ENCODE peak calls at places on chromosomes 13 and 19, in five cellular contexts. A is CD8-positive, alpha-beta T cell; J is GM23248; N is transverse colon; L is heart left ventricle. E is an unnamed sample.

GRCh38 chr13:51945149-51945548 is 66.1 kb downstream of the ATP7B start:
- DNase-seq in A (no peak), J (no peak), N (no peak), L (no peak), E (no peak)

GRCh38 chr19:14404322-14404721 is 14.8 kb downstream of the DDX39A start:
- DNase-seq in A (no peak), J (no peak), N (no peak), L (no peak), E (no peak)

GRCh38 chr13:29498426-29499040 is 97.0 kb downstream of the SLC7A1 start:
- DNase-seq in A (no peak), J (no peak), N (no peak), L (no peak), E (no peak)

GRCh38 chr13:74026753-74027152 is 107.5 kb downstream of the KLF12 start:
- DNase-seq in A (peak; percentile 38), J (no peak), N (peak; percentile 44), L (no peak), E (peak; percentile 25)

GRCh38 chr19:13788991-13789390 is 6.3 kb upstream of the ZSWIM4 start:
- DNase-seq in A (no peak), J (peak; percentile 63), N (peak; percentile 38), L (no peak), E (no peak)

GRCh38 chr13:51261610-51262249 is 39.5 kb downstream of the FAM124A start:
- DNase-seq in A (no peak), J (no peak), N (no peak), L (no peak), E (no peak)

GRCh38 chr19:45881082-45881908 is 4.6 kb downstream of the IRF2BP1 start:
- DNase-seq in A (no peak), J (no peak), N (no peak), L (no peak), E (no peak)

GRCh38 chr19:31378404-31378803 is 29.2 kb upstream of the TSHZ3 start:
- DNase-seq in A (no peak), J (peak; percentile 90), N (peak; percentile 15), L (peak; percentile 43), E (peak; percentile 75)

GRCh38 chr13:102344410-102344809 is 57.4 kb downstream of the FGF14 start:
- DNase-seq in A (no peak), J (no peak), N (no peak), L (no peak), E (no peak)

GRCh38 chr19:6402834-6403608 is 10.1 kb upstream of the GTF2F1 start:
- DNase-seq in A (no peak), J (peak; percentile 69), N (peak; percentile 84), L (no peak), E (no peak)

GRCh38 chr13:59674616-59675015 is 489.1 kb downstream of the DIAPH3 start:
- DNase-seq in A (no peak), J (no peak), N (no peak), L (no peak), E (no peak)

GRCh38 chr13:80666782-80667537 is 326.0 kb upstream of the SPRY2 start:
- DNase-seq in A (no peak), J (no peak), N (no peak), L (no peak), E (no peak)

GRCh38 chr19:13974073-13974472 is 21.8 kb downstream of the DCAF15 start:
- DNase-seq in A (no peak), J (no peak), N (no peak), L (no peak), E (peak; percentile 79)

GRCh38 chr13:76837811-76838210 is 48.4 kb downstream of the KCTD12 start:
- DNase-seq in A (no peak), J (peak; percentile 11), N (no peak), L (no peak), E (no peak)

GRCh38 chr19:9566729-9567128 is 17.6 kb downstream of the ZNF121 start:
- DNase-seq in A (no peak), J (no peak), N (no peak), L (no peak), E (no peak)

GRCh38 chr19:17326595-17326966 is 8.1 kb downstream of the ANO8 start:
- DNase-seq in A (no peak), J (no peak), N (no peak), L (no peak), E (peak; percentile 62)

GRCh38 chr19:14112051-14112808 is 5.3 kb downstream of the PRKACA start:
- DNase-seq in A (no peak), J (peak; percentile 51), N (no peak), L (no peak), E (no peak)

GRCh38 chr19:55483681-55484361 is 1.2 kb upstream of the NAT14 start:
- DNase-seq in A (no peak), J (no peak), N (no peak), L (no peak), E (no peak)

DNA sequence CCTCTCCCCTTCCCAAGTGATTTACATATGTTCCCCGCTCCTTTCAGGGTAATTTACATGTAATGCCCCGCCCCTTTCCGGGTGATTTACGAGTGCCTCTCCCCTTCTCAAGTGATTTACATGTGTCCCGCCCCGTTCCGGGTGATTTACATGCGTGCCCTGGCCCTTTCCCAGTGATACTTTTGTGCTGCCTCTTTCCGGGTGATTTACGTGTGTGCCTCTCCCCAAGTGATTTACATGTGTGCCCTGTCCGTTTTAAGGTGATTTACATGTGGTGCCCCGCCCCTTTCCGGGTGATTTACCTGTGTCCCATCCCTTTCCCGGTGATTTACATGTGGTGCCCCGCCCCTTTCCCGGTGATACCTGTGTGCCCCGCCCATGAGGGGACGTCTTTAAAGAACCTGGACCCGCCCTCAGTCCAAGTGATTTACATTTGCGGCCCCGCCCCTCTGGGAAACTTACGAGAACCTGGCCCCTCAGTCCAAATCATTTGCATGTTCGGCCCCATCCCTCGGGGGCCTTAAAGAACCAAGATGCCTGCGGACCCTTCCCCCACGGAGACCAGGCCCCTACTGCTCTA is 556 bp upstream of the LENG9 start:
- DNase-seq in A (peak; percentile 63), J (peak; percentile 88), N (peak; percentile 97), L (peak; percentile 79), E (peak; percentile 97)
- H3K4me1 ChIP-seq in A (peaks cover 20% of the 10 kb centered on the region), J (peaks cover 8% of the 10 kb centered on the region), N (peaks cover 39% of the 10 kb centered on the region), L (peaks cover 45% of the 10 kb centered on the region), E (peaks cover 22% of the 10 kb centered on the region)

GRCh38 chr19:52198678-52199077 is 8.8 kb downstream of the PPP2R1A start:
- DNase-seq in A (no peak), J (peak; percentile 22), N (no peak), L (no peak), E (peak; percentile 11)

GRCh38 chr19:52197964-52198363 is 8.1 kb downstream of the PPP2R1A start:
- DNase-seq in A (no peak), J (no peak), N (no peak), L (no peak), E (no peak)

GRCh38 chr19:52196256-52196967 is 6.6 kb downstream of the PPP2R1A start:
- DNase-seq in A (no peak), J (peak; percentile 7), N (no peak), L (no peak), E (no peak)

DNA sequence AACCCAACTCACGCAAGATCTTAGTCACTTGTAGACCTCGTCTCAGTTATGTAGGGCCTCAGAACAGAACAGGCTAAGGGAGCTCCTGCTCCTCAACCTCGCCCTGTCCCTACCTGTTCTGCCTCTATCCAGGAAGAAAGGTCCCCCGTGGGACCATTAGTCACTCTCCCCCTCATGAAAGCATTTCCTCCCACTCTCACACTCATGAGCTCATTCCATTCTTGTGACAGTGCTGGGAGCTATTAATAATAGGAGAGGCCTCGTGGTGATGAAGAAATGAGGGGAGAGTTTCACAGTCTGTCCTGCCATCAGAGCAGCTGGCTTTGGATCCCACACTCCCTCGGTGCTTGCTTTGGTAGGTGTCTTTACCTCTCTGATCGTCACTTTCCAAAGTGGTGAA is 10.2 kb downstream of the PPP2R1A start:
- DNase-seq in A (no peak), J (peak; percentile 93), N (no peak), L (peak; percentile 38), E (peak; percentile 76)
- H3K27ac ChIP-seq in A (no peak overlapping the region), J (peak overlapping the region; percentile 74), N (peak overlapping the region; percentile 46), L (peak overlapping the region; percentile 69), E (peak overlapping the region; percentile 12)

DNA sequence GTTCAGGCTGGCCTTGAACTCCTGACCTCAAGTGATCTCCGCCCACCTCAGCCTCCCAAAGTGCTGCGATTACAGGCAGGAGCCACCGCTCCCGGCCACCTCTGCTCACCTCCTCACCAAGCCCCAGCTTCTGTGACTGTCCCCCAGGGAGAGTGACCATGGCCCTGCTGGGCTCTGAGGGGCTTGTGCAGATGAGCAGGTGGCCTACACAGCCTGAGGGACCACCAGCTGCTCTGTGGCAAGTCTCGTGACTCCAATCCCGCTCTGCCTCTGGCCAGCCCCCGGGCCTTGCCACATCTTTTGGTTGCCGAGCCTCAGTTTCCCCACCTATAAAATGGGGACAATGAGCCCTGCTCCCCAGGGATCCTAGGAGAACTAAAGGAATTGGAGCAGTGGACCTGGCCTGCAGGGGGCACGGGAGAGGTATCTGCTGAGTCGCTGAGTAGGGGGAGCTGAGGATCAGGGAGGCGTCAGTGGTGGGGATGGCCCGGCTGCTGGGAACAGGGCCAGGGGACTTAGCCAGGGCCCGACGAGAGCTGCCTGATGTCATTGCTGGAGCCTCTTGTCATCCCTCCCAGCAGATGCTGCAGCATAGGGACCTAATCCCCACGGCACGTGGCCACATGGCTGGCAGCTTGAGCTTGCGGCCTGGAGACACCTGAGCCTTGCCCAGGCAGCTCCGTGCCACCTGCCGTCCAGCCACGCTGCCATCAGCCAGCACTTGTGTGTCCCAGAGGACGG is 74.7 kb downstream of the GADD45B start:
- DNase-seq in A (no peak), J (peak; percentile 42), N (no peak), L (peak; percentile 21), E (no peak)
- H3K4me1 ChIP-seq in A (peaks cover 12% of the 10 kb centered on the region), J (peaks cover 13% of the 10 kb centered on the region), N (peaks cover 27% of the 10 kb centered on the region), L (peaks cover 54% of the 10 kb centered on the region), E (peaks cover 4% of the 10 kb centered on the region)

GRCh38 chr19:18905520-18906236 is 9.7 kb upstream of the CERS1 start:
- DNase-seq in A (no peak), J (no peak), N (no peak), L (no peak), E (no peak)
- H3K27ac ChIP-seq in A (no peak overlapping the region), J (no peak overlapping the region), N (no peak overlapping the region), L (no peak overlapping the region), E (no peak overlapping the region)

GRCh38 chr19:4369888-4370260 is 26.5 kb downstream of the MPND start:
- DNase-seq in A (peak; percentile 56), J (no peak), N (peak; percentile 76), L (no peak), E (peak; percentile 75)
- H3K4me1 ChIP-seq in A (peaks cover 35% of the 10 kb centered on the region), J (peaks cover 62% of the 10 kb centered on the region), N (peaks cover 62% of the 10 kb centered on the region), L (peaks cover 79% of the 10 kb centered on the region), E (peaks cover 53% of the 10 kb centered on the region)

GRCh38 chr13:110627351-110627750 is 12.0 kb downstream of the NAXD start:
- DNase-seq in A (no peak), J (no peak), N (no peak), L (no peak), E (peak; percentile 57)

GRCh38 chr13:110626510-110626909 is 11.2 kb downstream of the NAXD start:
- DNase-seq in A (no peak), J (no peak), N (no peak), L (no peak), E (no peak)

GRCh38 chr13:110627761-110628476 is 12.6 kb downstream of the NAXD start:
- DNase-seq in A (no peak), J (no peak), N (no peak), L (no peak), E (no peak)

GRCh38 chr13:110624766-110625756 is 9.7 kb downstream of the NAXD start:
- DNase-seq in A (no peak), J (no peak), N (no peak), L (no peak), E (no peak)

GRCh38 chr13:110625771-110626321 is 10.5 kb downstream of the NAXD start:
- DNase-seq in A (no peak), J (no peak), N (peak; percentile 85), L (no peak), E (no peak)
- H3K27ac ChIP-seq in A (no peak overlapping the region), J (no peak overlapping the region), N (peak overlapping the region; percentile 69), L (no peak overlapping the region), E (no peak overlapping the region)